ENCODE peak calls at places on chromosomes 11 and 22, in four cellular contexts. B, U, V and K are unnamed samples.

GRCh38 chr22:32589007-32589406 is 114.4 kb downstream of the FBXO7 start:
- DNase-seq in B (no peak), U (no peak), V (no peak), K (no peak)

GRCh38 chr11:34928268-34928959 is 12.0 kb downstream of the PDHX start:
- DNase-seq in B (no peak), U (no peak), V (no peak), K (no peak)

GRCh38 chr22:40588726-40589125 is 47.8 kb downstream of the MRTFA start:
- DNase-seq in B (no peak), U (peak; percentile 69), V (no peak), K (no peak)

GRCh38 chr11:75279273-75279672 is 38.7 kb downstream of the TPBGL start:
- DNase-seq in B (no peak), U (no peak), V (no peak), K (peak; percentile 41)

GRCh38 chr11:73956876-73957653 is 6.2 kb downstream of the DNAJB13 start:
- DNase-seq in B (no peak), U (no peak), V (no peak), K (no peak)

GRCh38 chr11:110172666-110173065 is 79.5 kb downstream of the ZC3H12C start:
- DNase-seq in B (no peak), U (no peak), V (no peak), K (no peak)

GRCh38 chr11:60864856-60865513 is 2.4 kb upstream of the ZP1 start:
- DNase-seq in B (no peak), U (no peak), V (no peak), K (no peak)

GRCh38 chr11:85663781-85664560 is 958 bp downstream of the CREBZF start:
- DNase-seq in B (no peak), U (peak; percentile 89), V (peak; percentile 52), K (peak; percentile 92)

GRCh38 chr11:35349897-35350296 is 69.5 kb downstream of the SLC1A2 start:
- DNase-seq in B (no peak), U (no peak), V (no peak), K (no peak)

GRCh38 chr11:57475191-57475590 is 14.9 kb downstream of the RTN4RL2 start:
- DNase-seq in B (no peak), U (no peak), V (no peak), K (no peak)

GRCh38 chr22:17845340-17845739 is 71.1 kb upstream of the BID start:
- DNase-seq in B (peak; percentile 63), U (no peak), V (no peak), K (no peak)

GRCh38 chr11:45654741-45655283 is 10.6 kb downstream of the CHST1 start:
- DNase-seq in B (no peak), U (no peak), V (no peak), K (no peak)

GRCh38 chr11:22169833-22170232 is 23.1 kb upstream of the ANO5 start:
- DNase-seq in B (no peak), U (no peak), V (no peak), K (no peak)

GRCh38 chr22:43393132-43393844 is 18.5 kb upstream of the MPPED1 start:
- DNase-seq in B (no peak), U (peak; percentile 80), V (no peak), K (peak; percentile 40)

GRCh38 chr22:38107692-38108515 is 2.6 kb downstream of the BAIAP2L2 start:
- DNase-seq in B (no peak), U (peak; percentile 56), V (peak; percentile 33), K (no peak)

GRCh38 chr11:19506803-19507466 is 205.7 kb upstream of the NAV2 start:
- DNase-seq in B (no peak), U (no peak), V (no peak), K (no peak)

GRCh38 chr22:27554106-27554814 is 247.3 kb downstream of the MN1 start:
- DNase-seq in B (no peak), U (peak; percentile 67), V (no peak), K (peak; percentile 40)

GRCh38 chr11:41779401-41779960 is 320.0 kb upstream of the LRRC4C start:
- DNase-seq in B (no peak), U (no peak), V (no peak), K (no peak)

GRCh38 chr22:48894064-48894671 is 933.5 kb downstream of the BRD1 start:
- DNase-seq in B (no peak), U (no peak), V (peak; percentile 5), K (no peak)

GRCh38 chr22:49815641-49816071 is 12.0 kb downstream of the BRD1 start:
- DNase-seq in B (no peak), U (no peak), V (no peak), K (no peak)

GRCh38 chr11:134126197-134126822 is 57.4 kb downstream of the JAM3 start:
- DNase-seq in B (no peak), U (peak; percentile 26), V (no peak), K (no peak)

GRCh38 chr11:78957481-78958245 is 383.0 kb upstream of the NARS2 start:
- DNase-seq in B (no peak), U (no peak), V (no peak), K (no peak)

GRCh38 chr11:87675993-87676392 is 499.2 kb downstream of the RAB38 start:
- DNase-seq in B (no peak), U (no peak), V (no peak), K (no peak)

GRCh38 chr11:13962198-13962561 is 343 bp upstream of the SPON1 start:
- DNase-seq in B (no peak), U (no peak), V (no peak), K (no peak)

GRCh38 chr11:128291043-128291442 is 296.3 kb downstream of the ETS1 start:
- DNase-seq in B (no peak), U (no peak), V (no peak), K (no peak)

DNA sequence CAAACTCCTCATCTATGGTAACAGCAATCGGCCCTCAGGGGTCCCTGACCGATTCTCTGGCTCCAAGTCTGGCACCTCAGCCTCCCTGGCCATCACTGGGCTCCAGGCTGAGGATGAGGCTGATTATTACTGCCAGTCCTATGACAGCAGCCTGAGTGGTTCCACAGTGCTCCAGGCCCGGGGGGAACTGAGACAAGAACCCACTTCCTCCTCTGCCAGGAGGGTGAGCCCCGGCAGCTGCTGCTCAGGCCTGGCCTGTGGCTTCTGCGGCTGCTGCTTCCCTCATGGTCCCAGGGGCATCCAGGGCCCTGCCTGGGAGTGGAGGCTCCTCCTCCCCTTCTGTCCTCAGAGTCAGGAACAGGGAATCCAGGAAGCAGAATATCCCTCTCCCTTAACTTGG is 98.4 kb downstream of the ZNF280B start:
- DNase-seq in B (no peak), U (no peak), V (no peak), K (no peak)
- H3K4me2 ChIP-seq in B (no peak overlapping the region), U (no peak overlapping the region), V (no peak overlapping the region), K (no peak overlapping the region)

GRCh38 chr11:121465709-121466062 is 12.9 kb upstream of the SORL1-AS1 start:
- DNase-seq in B (no peak), U (peak; percentile 37), V (no peak), K (no peak)
- H3K4me2 ChIP-seq in B (peak overlapping the region; percentile 60), U (peak overlapping the region; percentile 56), V (peak overlapping the region; percentile 83), K (no peak overlapping the region)

DNA sequence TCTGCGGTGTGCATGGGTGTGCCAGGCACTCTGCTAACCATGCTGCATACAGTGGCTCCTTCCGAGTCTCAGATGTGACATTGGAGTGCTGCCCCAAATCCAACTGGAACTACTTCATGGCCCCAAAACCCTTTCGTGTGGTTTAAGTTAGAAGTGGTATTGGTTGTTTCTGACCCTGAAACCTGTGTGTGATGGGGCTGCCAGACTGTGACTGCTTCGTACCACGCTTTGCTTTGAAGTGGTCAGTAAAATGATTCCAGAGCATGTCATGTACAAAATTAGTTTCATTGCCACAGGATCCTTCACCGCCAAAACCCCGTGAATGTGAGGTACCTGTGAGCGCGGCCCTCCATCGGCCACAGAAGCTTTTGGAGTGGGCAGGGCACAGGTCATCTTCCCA is 142.2 kb downstream of the WNT7B start:
- DNase-seq in B (no peak), U (no peak), V (no peak), K (no peak)
- H3K4me2 ChIP-seq in B (no peak overlapping the region), U (no peak overlapping the region), V (no peak overlapping the region), K (no peak overlapping the region)

GRCh38 chr22:47474464-47474863 is 712.0 kb downstream of the TBC1D22A start:
- DNase-seq in B (no peak), U (no peak), V (no peak), K (no peak)
- H3K4me2 ChIP-seq in B (no peak overlapping the region), U (no peak overlapping the region), V (peak overlapping the region; percentile 19), K (no peak overlapping the region)

GRCh38 chr22:22941831-22942510 is 54.4 kb downstream of the IGLL5 start:
- DNase-seq in B (no peak), U (no peak), V (no peak), K (no peak)

GRCh38 chr22:22945195-22945594 is 57.6 kb downstream of the IGLL5 start:
- DNase-seq in B (no peak), U (no peak), V (no peak), K (no peak)

GRCh38 chr22:22942511-22943329 is 55.1 kb downstream of the IGLL5 start:
- DNase-seq in B (peak; percentile 19), U (peak; percentile 84), V (peak; percentile 35), K (peak; percentile 90)

GRCh38 chr22:22943521-22944267 is 56.1 kb downstream of the IGLL5 start:
- DNase-seq in B (no peak), U (peak; percentile 3), V (no peak), K (no peak)

DNA sequence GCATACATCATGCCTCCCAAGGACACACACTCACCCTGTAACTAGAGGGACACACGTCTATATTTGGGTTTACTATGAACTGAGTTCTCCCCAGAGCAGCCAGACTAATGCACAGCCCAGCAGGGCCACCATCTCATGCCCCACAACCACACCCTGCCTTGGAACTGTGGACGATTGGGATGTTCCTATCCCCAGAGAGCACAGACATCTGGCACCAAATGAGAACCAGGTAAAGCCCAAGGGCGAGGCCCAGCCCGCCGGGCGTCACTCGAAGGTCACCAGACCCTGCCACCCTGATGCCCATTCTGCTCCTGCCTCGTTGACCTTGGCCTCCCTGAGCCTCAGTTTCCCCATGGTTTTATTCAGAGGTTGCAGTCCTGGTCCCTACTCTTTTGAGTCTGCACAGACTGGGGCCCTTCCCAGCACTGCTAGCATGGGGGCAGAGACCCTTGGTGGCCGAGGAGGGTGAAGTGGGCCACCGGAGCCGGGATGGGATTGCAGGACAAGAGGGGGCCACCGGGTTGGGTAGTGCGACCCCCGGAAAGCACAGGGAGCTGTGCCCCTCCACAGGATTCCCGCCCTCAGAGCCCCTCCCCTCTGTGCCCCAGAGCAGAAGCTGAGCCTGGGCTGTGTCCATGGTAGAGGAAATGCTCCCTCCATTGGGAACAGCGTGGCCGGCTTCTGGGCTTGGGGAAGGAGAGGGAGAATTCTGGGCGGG is 56.8 kb downstream of the IGLL5 start:
- DNase-seq in B (no peak), U (peak; percentile 3), V (no peak), K (no peak)
- H3K4me2 ChIP-seq in B (no peak overlapping the region), U (no peak overlapping the region), V (no peak overlapping the region), K (no peak overlapping the region)

GRCh38 chr11:64093233-64094039 is 57.7 kb downstream of the FLRT1 start:
- DNase-seq in B (no peak), U (peak; percentile 37), V (no peak), K (no peak)

GRCh38 chr11:64094463-64095223 is 58.9 kb downstream of the FLRT1 start:
- DNase-seq in B (peak; percentile 5), U (no peak), V (peak; percentile 94), K (peak; percentile 64)

GRCh38 chr11:64092119-64092760 is 56.5 kb downstream of the FLRT1 start:
- DNase-seq in B (no peak), U (no peak), V (no peak), K (no peak)

GRCh38 chr11:64090811-64091516 is 55.2 kb downstream of the FLRT1 start:
- DNase-seq in B (no peak), U (no peak), V (peak; percentile 31), K (peak; percentile 64)

GRCh38 chr11:64092761-64093136 is 57.0 kb downstream of the FLRT1 start:
- DNase-seq in B (no peak), U (no peak), V (no peak), K (peak; percentile 51)
- H3K4me2 ChIP-seq in B (no peak overlapping the region), U (no peak overlapping the region), V (no peak overlapping the region), K (peak overlapping the region; percentile 23)